ENCODE peak calls at places on chromosome 22, in four cellular contexts. One of them, this sample, is unnamed.

GRCh38 chr22:40739723-40740122 is 60.4 kb downstream of the MCHR1 start:
- DNase-seq in NAMALWA: no peak
- DNase-seq in HT1080: no peak
- DNase-seq in RWPE1: no peak
- DNase-seq in this sample: no peak

GRCh38 chr22:24482586-24482985 is 12.5 kb upstream of the UPB1 start:
- DNase-seq in NAMALWA: no peak
- DNase-seq in HT1080: peak; percentile 76
- DNase-seq in RWPE1: peak; percentile 60
- DNase-seq in this sample: peak; percentile 87

GRCh38 chr22:32801436-32802290 is at the start of gene TIMP3:
- DNase-seq in NAMALWA: no peak
- DNase-seq in HT1080: peak; percentile 64
- DNase-seq in RWPE1: peak; percentile 41
- DNase-seq in this sample: no peak

GRCh38 chr22:50576070-50576469 is 2.2 kb downstream of the CPT1B start:
- DNase-seq in NAMALWA: no peak
- DNase-seq in HT1080: peak; percentile 66
- DNase-seq in RWPE1: no peak
- DNase-seq in this sample: peak; percentile 51

GRCh38 chr22:43798492-43798891 is 13.6 kb downstream of the EFCAB6 start:
- DNase-seq in NAMALWA: peak; percentile 35
- DNase-seq in HT1080: no peak
- DNase-seq in RWPE1: no peak
- DNase-seq in this sample: no peak

GRCh38 chr22:29475550-29475949 is 4.5 kb upstream of the NEFH start:
- DNase-seq in NAMALWA: peak; percentile 77
- DNase-seq in HT1080: no peak
- DNase-seq in RWPE1: no peak
- DNase-seq in this sample: no peak

GRCh38 chr22:41598081-41598480 is 8.4 kb upstream of the PMM1 start:
- DNase-seq in NAMALWA: no peak
- DNase-seq in HT1080: peak; percentile 90
- DNase-seq in RWPE1: peak; percentile 74
- DNase-seq in this sample: peak; percentile 89

GRCh38 chr22:31586137-31586920 is 75.7 kb downstream of the PISD start:
- DNase-seq in NAMALWA: no peak
- DNase-seq in HT1080: no peak
- DNase-seq in RWPE1: no peak
- DNase-seq in this sample: no peak

GRCh38 chr22:36365020-36365411 is 22.8 kb downstream of the MYH9 start:
- DNase-seq in NAMALWA: no peak
- DNase-seq in HT1080: peak; percentile 99
- DNase-seq in RWPE1: peak; percentile 74
- DNase-seq in this sample: peak; percentile 98

GRCh38 chr22:29951675-29952413 is 68.9 kb downstream of the MTMR3 start:
- DNase-seq in NAMALWA: no peak
- DNase-seq in HT1080: no peak
- DNase-seq in RWPE1: no peak
- DNase-seq in this sample: peak; percentile 33

This sample was measured in bronchial epithelial cell.